ENCODE peak calls at places on chromosomes 2 and 18, in nine cellular contexts. P is NCI-H1694, E is mucosa of gallbladder, A is PC-9, Q is activated gamma-delta T cell treated with Interleukin-2 at 50 U/mL for 16 hours, J is EL, K is iPS-NIHi11, Z is erythroblast, X is psoas muscle. W is an unnamed sample.
A peak's percentile ranks its signal among the peaks of the same experiment; 100 is the strongest.

GRCh38 chr2:189285962-189286648 is 106.5 kb upstream of the COL5A2 start:
- DNase-seq in Q (no peak), Z (no peak), J (peak; percentile 93), X (no peak), K (no peak), E (no peak), P (no peak), A (no peak), W (peak; percentile 96)

GRCh38 chr18:37575646-37576045 is 10.0 kb upstream of the CELF4 start:
- DNase-seq in Z (no peak), K (no peak), Q (no peak), X (no peak), P (no peak), J (no peak), E (no peak), A (no peak), W (no peak)

GRCh38 chr2:75503048-75503607 is 57.6 kb downstream of the EVA1A start:
- DNase-seq in Q (no peak), E (no peak), K (no peak), Z (no peak), J (peak; percentile 94), A (peak; percentile 53), X (no peak), P (no peak), W (peak; percentile 47)

GRCh38 chr18:48361801-48362200 is 47.4 kb downstream of the ZBTB7C start:
- DNase-seq in E (no peak), Z (no peak), K (no peak), X (no peak), A (no peak), J (no peak), P (no peak), Q (no peak), W (no peak)

GRCh38 chr2:236873666-236874065 is 212.0 kb upstream of the COPS8 start:
- DNase-seq in A (no peak), J (no peak), Z (no peak), E (no peak), P (no peak), Q (no peak), X (no peak), K (no peak), W (no peak)

GRCh38 chr2:146241023-146241422 is 1603.8 kb upstream of the ACVR2A start:
- DNase-seq in X (no peak), K (no peak), Q (no peak), P (no peak), E (no peak), Z (no peak), J (no peak), A (no peak), W (no peak)

GRCh38 chr2:3644891-3645605 is 13.0 kb upstream of the ALLC start:
- DNase-seq in X (no peak), K (no peak), Z (no peak), E (no peak), Q (no peak), J (no peak), A (no peak), P (no peak), W (no peak)

GRCh38 chr18:35189510-35189909 is 51.3 kb upstream of the ZNF397 start:
- DNase-seq in X (no peak), Q (no peak), P (no peak), Z (no peak), J (no peak), A (no peak), K (no peak), E (no peak), W (peak; percentile 45)

GRCh38 chr2:236551843-236552542 is 17.6 kb upstream of the ACKR3 start:
- DNase-seq in J (no peak), X (no peak), E (no peak), A (no peak), Z (no peak), Q (no peak), P (no peak), K (peak; percentile 46), W (no peak)

GRCh38 chr2:202178342-202178958 is 59.9 kb downstream of the SUMO1 start:
- DNase-seq in J (peak; percentile 74), Z (peak; percentile 75), A (no peak), Q (peak; percentile 52), K (peak; percentile 81), P (peak; percentile 76), E (peak; percentile 53), X (no peak), W (peak; percentile 92)

GRCh38 chr2:31286961-31287550 is 53.1 kb downstream of the EHD3 start:
- DNase-seq in J (peak; percentile 73), P (no peak), E (no peak), Q (no peak), A (peak; percentile 37), X (no peak), Z (no peak), K (no peak), W (no peak)

GRCh38 chr2:96815326-96816126 is 542 bp upstream of the CNNM3 start:
- DNase-seq in J (peak; percentile 33), Q (no peak), X (no peak), E (no peak), Z (no peak), K (peak; percentile 39), A (peak; percentile 54), P (no peak), W (peak; percentile 51)

GRCh38 chr2:48377646-48378045 is 152.3 kb upstream of the STON1 start:
- DNase-seq in Q (no peak), X (no peak), E (no peak), Z (no peak), A (no peak), P (no peak), K (no peak), J (no peak), W (no peak)